ENCODE peak calls at places on chromosomes 3 and 15, in five cellular contexts. I is stimulated activated CD4-positive, alpha-beta T cell treated with anti-CD3 and anti-CD28 coated beads, Interleukin-12 subunit alpha, Interleukin-12 subunit beta, amount 100 ng/mL, for 48 hours; F is NCI-H1092; J is occipital lobe; T is choroid plexus epithelial cell. V is an unnamed sample.

GRCh38 chr3:48694610-48695051 is 8.9 kb upstream of the NCKIPSD start:
- DNase-seq in I (no peak), F (no peak), J (peak; percentile 65), T (peak; percentile 93), V (peak; percentile 94)

GRCh38 chr3:10469406-10470119 is 35.8 kb downstream of the ATP2B2 start:
- DNase-seq in I (no peak), F (no peak), J (no peak), T (no peak), V (no peak)

GRCh38 chr15:45402955-45403892 is 24.9 kb upstream of the GATM start:
- DNase-seq in I (no peak), F (no peak), J (no peak), T (peak; percentile 32), V (peak; percentile 39)

GRCh38 chr15:71638876-71639275 is 171.5 kb upstream of the NR2E3 start:
- DNase-seq in I (no peak), F (no peak), J (no peak), T (no peak), V (no peak)

GRCh38 chr3:11661827-11662226 is 18.1 kb upstream of the VGLL4 start:
- DNase-seq in I (no peak), F (no peak), J (no peak), T (peak; percentile 81), V (peak; percentile 81)

GRCh38 chr15:44727462-44728231 is 8.7 kb upstream of the TRIM69 start:
- DNase-seq in I (no peak), F (no peak), J (no peak), T (no peak), V (no peak)

GRCh38 chr3:137347132-137347531 is 389.3 kb downstream of the IL20RB start:
- DNase-seq in I (no peak), F (no peak), J (no peak), T (no peak), V (no peak)

GRCh38 chr3:53028641-53029040 is 17.2 kb downstream of the SFMBT1 start:
- DNase-seq in I (no peak), F (no peak), J (no peak), T (no peak), V (no peak)

GRCh38 chr15:69082041-69082502 is 67.6 kb downstream of the NOX5 start:
- DNase-seq in I (no peak), F (no peak), J (no peak), T (peak; percentile 94), V (peak; percentile 95)

GRCh38 chr3:12835005-12835665 is 6.2 kb downstream of the RPL32 start:
- DNase-seq in I (no peak), F (no peak), J (no peak), T (no peak), V (no peak)

GRCh38 chr3:131216801-131217200 is 164.8 kb upstream of the NUDT16 start:
- DNase-seq in I (no peak), F (no peak), J (peak; percentile 19), T (peak; percentile 81), V (peak; percentile 84)

GRCh38 chr3:184583345-184584000 is 21.9 kb downstream of the EPHB3 start:
- DNase-seq in I (no peak), F (no peak), J (peak; percentile 53), T (no peak), V (no peak)

GRCh38 chr15:67070892-67071664 is 5.7 kb downstream of the SMAD3 start:
- DNase-seq in I (no peak), F (no peak), J (no peak), T (no peak), V (no peak)

GRCh38 chr3:78430741-78431140 is 1337.1 kb downstream of the ROBO1 start:
- DNase-seq in I (no peak), F (no peak), J (no peak), T (peak; percentile 37), V (no peak)